ENCODE peak calls at places on chromosomes 1 and 21, in four cellular contexts. M is activated CD8-positive, alpha-beta memory T cell treated with anti-CD3 and anti-CD28 coated beads for 24 hours; P is A549; S is mucosa of descending colon. X is an unnamed sample.

GRCh38 chr1:223709598-223709997 is 2.7 kb upstream of the CAPN2 start:
- DNase-seq in M (no peak), P (peak), S (no peak), X (no peak)

GRCh38 chr1:9910080-9910424 is at the start of gene CTNNBIP1:
- DNase-seq in M (no peak), P (no peak), S (no peak), X (no peak)

GRCh38 chr21:28776251-28776650 is 216.4 kb downstream of the LTN1 start:
- DNase-seq in M (no peak), P (no peak), S (no peak), X (no peak)

GRCh38 chr1:60936943-60937342 is 145.4 kb upstream of the NFIA start:
- DNase-seq in M (no peak), P (no peak), S (no peak), X (no peak)

GRCh38 chr1:228181105-228181504 is 15.5 kb downstream of the IBA57 start:
- DNase-seq in M (peak), P (no peak), S (no peak), X (no peak)

GRCh38 chr1:88311907-88312306 is 372.2 kb upstream of the PKN2 start:
- DNase-seq in M (no peak), P (peak), S (peak), X (no peak)

GRCh38 chr1:20358761-20359263 is 68.1 kb downstream of the VWA5B1 start:
- DNase-seq in M (no peak), P (peak), S (peak), X (no peak)

GRCh38 chr1:14300991-14301703 is 297.3 kb upstream of the KAZN start:
- DNase-seq in M (no peak), P (no peak), S (peak), X (no peak)

GRCh38 chr1:101181930-101182329 is 54.9 kb upstream of the S1PR1 start:
- DNase-seq in M (no peak), P (no peak), S (no peak), X (no peak)

GRCh38 chr21:45640888-45641479 is 2.5 kb upstream of the PCBP3 start:
- DNase-seq in M (no peak), P (peak), S (peak), X (no peak)

GRCh38 chr1:17531682-17532487 is 7.6 kb upstream of the ARHGEF10L start:
- DNase-seq in M (no peak), P (no peak), S (peak), X (no peak)

GRCh38 chr1:36268981-36269380 is 37.2 kb upstream of the SH3D21 start:
- DNase-seq in M (no peak), P (no peak), S (no peak), X (no peak)

GRCh38 chr1:152110365-152110859 is 4.8 kb downstream of the TCHH start:
- DNase-seq in M (no peak), P (peak), S (peak), X (no peak)

GRCh38 chr1:44019398-44020044 is 11.7 kb downstream of the SLC6A9 start:
- DNase-seq in M (no peak), P (no peak), S (no peak), X (no peak)

GRCh38 chr1:237227507-237227906 is 185.5 kb downstream of the RYR2 start:
- DNase-seq in M (no peak), P (no peak), S (no peak), X (no peak)

GRCh38 chr1:68442822-68443556 is 6.8 kb downstream of the RPE65 start:
- DNase-seq in M (no peak), P (peak), S (peak), X (no peak)

GRCh38 chr1:118254001-118254400 is 69.0 kb upstream of the SPAG17 start:
- DNase-seq in M (no peak), P (no peak), S (no peak), X (no peak)

GRCh38 chr1:171738921-171739320 is 2.9 kb downstream of the VAMP4 start:
- DNase-seq in M (no peak), P (no peak), S (no peak), X (no peak)

GRCh38 chr1:158818991-158819405 is 12.2 kb upstream of the MNDA start:
- DNase-seq in M (no peak), P (no peak), S (no peak), X (no peak)

GRCh38 chr1:153608742-153609584 is 4.0 kb downstream of the S100A16 start:
- DNase-seq in M (no peak), P (peak), S (peak), X (peak)

GRCh38 chr1:121519042-121519755 is 334.4 kb downstream of the SRGAP2C start:
- DNase-seq in M (peak), P (peak), S (peak), X (no peak)

GRCh38 chr1:74223453-74223852 is 11.7 kb upstream of the TNNI3K start:
- DNase-seq in M (no peak), P (no peak), S (no peak), X (no peak)

GRCh38 chr1:34684246-34684645 is 70.6 kb upstream of the GJB5 start:
- DNase-seq in M (no peak), P (no peak), S (peak), X (peak)

GRCh38 chr1:59332983-59333382 is 36.1 kb downstream of the FGGY start:
- DNase-seq in M (no peak), P (no peak), S (no peak), X (no peak)

GRCh38 chr1:59750612-59751395 is 63.9 kb upstream of the HOOK1 start:
- DNase-seq in M (no peak), P (peak), S (no peak), X (no peak)

GRCh38 chr1:32239335-32239734 is 7.7 kb upstream of the FAM167B start:
- DNase-seq in M (no peak), P (no peak), S (no peak), X (no peak)

GRCh38 chr1:53145942-53146708 is 3.7 kb upstream of the SLC1A7 start:
- DNase-seq in M (no peak), P (peak), S (peak), X (no peak)